ENCODE peak calls at places on chromosomes 2 and 18, in six cellular contexts. L is kidney, O is iris pigment epithelial cell, I is NCI-H2081, A is HEK293T, E is NCI-H510A treated with DMSO at 0.1 percent for 48 hours. C is an unnamed sample.

GRCh38 chr2:40394597-40394996 is 57.3 kb downstream of the SLC8A1 start:
- DNase-seq in L (no peak), O (no peak), I (no peak), A (no peak), E (no peak), C (no peak)

GRCh38 chr2:33645861-33646260 is 46.8 kb upstream of the FAM98A start:
- DNase-seq in L (no peak), O (peak; percentile 60), I (no peak), A (no peak), E (no peak), C (no peak)

GRCh38 chr2:18589354-18589753 is at the start of gene NT5C1B:
- DNase-seq in L (no peak), O (no peak), I (no peak), A (no peak), E (no peak), C (no peak)

GRCh38 chr2:65545818-65546217 is 113.4 kb upstream of the SPRED2 start:
- DNase-seq in L (no peak), O (no peak), I (no peak), A (no peak), E (no peak), C (no peak)

GRCh38 chr18:11728247-11728646 is 39.2 kb downstream of the GNAL start:
- DNase-seq in L (no peak), O (peak; percentile 35), I (no peak), A (peak; percentile 15), E (peak; percentile 57), C (no peak)

GRCh38 chr2:164934790-164935466 is 20.4 kb downstream of the SLC38A11 start:
- DNase-seq in L (no peak), O (no peak), I (peak; percentile 49), A (no peak), E (peak; percentile 58), C (no peak)

GRCh38 chr2:214203199-214203598 is 207.7 kb upstream of the VWC2L start:
- DNase-seq in L (no peak), O (no peak), I (no peak), A (no peak), E (no peak), C (no peak)

GRCh38 chr2:186543561-186544131 is 46.2 kb upstream of the ITGAV start:
- DNase-seq in L (no peak), O (peak; percentile 72), I (no peak), A (no peak), E (no peak), C (peak; percentile 71)

GRCh38 chr2:191500566-191501389 is 177.2 kb upstream of the NABP1 start:
- DNase-seq in L (peak; percentile 71), O (no peak), I (no peak), A (no peak), E (no peak), C (no peak)

GRCh38 chr2:33782395-33783239 is 183.5 kb upstream of the FAM98A start:
- DNase-seq in L (no peak), O (no peak), I (no peak), A (no peak), E (no peak), C (no peak)

GRCh38 chr2:237858294-237859081 is 935 bp upstream of the RAMP1 start:
- DNase-seq in L (peak; percentile 84), O (peak; percentile 83), I (peak; percentile 15), A (peak; percentile 67), E (peak; percentile 86), C (peak; percentile 67)

GRCh38 chr2:174342600-174343342 is 8.0 kb downstream of the SP9 start:
- DNase-seq in L (peak; percentile 49), O (no peak), I (peak; percentile 25), A (no peak), E (peak; percentile 74), C (no peak)

GRCh38 chr2:73759904-73760303 is 20.0 kb downstream of the DUSP11 start:
- DNase-seq in L (no peak), O (peak; percentile 50), I (no peak), A (no peak), E (no peak), C (no peak)

GRCh38 chr2:79938648-79939047 is 365.9 kb downstream of the LRRTM1 start:
- DNase-seq in L (no peak), O (no peak), I (no peak), A (no peak), E (no peak), C (no peak)

C was measured in AG09309.